ENCODE peak calls at places on chromosomes 6 and 20, in nine cellular contexts. One of them, this sample, is unnamed.

GRCh38 chr6:118679293-118679692 is 27.9 kb upstream of the CEP85L start:
- DNase-seq in EL: peak; percentile 35
- DNase-seq in hypothalamus: no peak
- DNase-seq in OCI-M1: no peak
- DNase-seq in HCEC 1CT: peak; percentile 36
- DNase-seq in upper lobe of right lung: no peak
- DNase-seq in stimulated activated naive B cell treated with anti-CD40 and anti-IgM and Interleukin-4, amounts not matched to agents 10 μg/mL and 1 μg/mL and 100 μg/mL, for 72 hours: no peak
- DNase-seq in RCC 7860: no peak
- DNase-seq in stimulated activated CD8-positive, alpha-beta memory T cell treated with anti-CD3 and anti-CD28 coated beads, Interleukin-2, amount 100 ng/mL, for 48 hours: no peak
- DNase-seq in this sample: no peak

GRCh38 chr20:23361108-23361650 is 803 bp upstream of the GZF1 start:
- DNase-seq in EL: peak; percentile 22
- DNase-seq in hypothalamus: no peak
- DNase-seq in OCI-M1: peak; percentile 72
- DNase-seq in HCEC 1CT: peak; percentile 30
- DNase-seq in upper lobe of right lung: no peak
- DNase-seq in stimulated activated naive B cell treated with anti-CD40 and anti-IgM and Interleukin-4, amounts not matched to agents 10 μg/mL and 1 μg/mL and 100 μg/mL, for 72 hours: no peak
- DNase-seq in RCC 7860: peak; percentile 3
- DNase-seq in stimulated activated CD8-positive, alpha-beta memory T cell treated with anti-CD3 and anti-CD28 coated beads, Interleukin-2, amount 100 ng/mL, for 48 hours: no peak
- DNase-seq in this sample: peak; percentile 36

GRCh38 chr20:44618318-44618731 is 33.2 kb downstream of the ADA start:
- DNase-seq in EL: no peak
- DNase-seq in hypothalamus: no peak
- DNase-seq in OCI-M1: no peak
- DNase-seq in HCEC 1CT: no peak
- DNase-seq in upper lobe of right lung: peak; percentile 66
- DNase-seq in stimulated activated naive B cell treated with anti-CD40 and anti-IgM and Interleukin-4, amounts not matched to agents 10 μg/mL and 1 μg/mL and 100 μg/mL, for 72 hours: no peak
- DNase-seq in RCC 7860: no peak
- DNase-seq in stimulated activated CD8-positive, alpha-beta memory T cell treated with anti-CD3 and anti-CD28 coated beads, Interleukin-2, amount 100 ng/mL, for 48 hours: peak; percentile 11
- DNase-seq in this sample: no peak

GRCh38 chr6:31246051-31246495 is 25.8 kb downstream of the HLA-C start:
- DNase-seq in EL: peak; percentile 86
- DNase-seq in hypothalamus: no peak
- DNase-seq in OCI-M1: no peak
- DNase-seq in HCEC 1CT: peak; percentile 85
- DNase-seq in upper lobe of right lung: no peak
- DNase-seq in stimulated activated naive B cell treated with anti-CD40 and anti-IgM and Interleukin-4, amounts not matched to agents 10 μg/mL and 1 μg/mL and 100 μg/mL, for 72 hours: no peak
- DNase-seq in RCC 7860: peak; percentile 52
- DNase-seq in stimulated activated CD8-positive, alpha-beta memory T cell treated with anti-CD3 and anti-CD28 coated beads, Interleukin-2, amount 100 ng/mL, for 48 hours: no peak
- DNase-seq in this sample: no peak

GRCh38 chr6:34491091-34491430 is 25.2 kb downstream of the PACSIN1 start:
- DNase-seq in EL: peak; percentile 28
- DNase-seq in hypothalamus: no peak
- DNase-seq in OCI-M1: peak; percentile 14
- DNase-seq in HCEC 1CT: peak; percentile 42
- DNase-seq in upper lobe of right lung: peak; percentile 27
- DNase-seq in stimulated activated naive B cell treated with anti-CD40 and anti-IgM and Interleukin-4, amounts not matched to agents 10 μg/mL and 1 μg/mL and 100 μg/mL, for 72 hours: no peak
- DNase-seq in RCC 7860: no peak
- DNase-seq in stimulated activated CD8-positive, alpha-beta memory T cell treated with anti-CD3 and anti-CD28 coated beads, Interleukin-2, amount 100 ng/mL, for 48 hours: no peak
- DNase-seq in this sample: no peak

GRCh38 chr20:45833030-45833882 is at the start of gene SNX21:
- DNase-seq in EL: peak; percentile 95
- DNase-seq in hypothalamus: peak; percentile 59
- DNase-seq in OCI-M1: peak; percentile 44
- DNase-seq in HCEC 1CT: peak; percentile 94
- DNase-seq in upper lobe of right lung: peak; percentile 91
- DNase-seq in stimulated activated naive B cell treated with anti-CD40 and anti-IgM and Interleukin-4, amounts not matched to agents 10 μg/mL and 1 μg/mL and 100 μg/mL, for 72 hours: no peak
- DNase-seq in RCC 7860: peak; percentile 64
- DNase-seq in stimulated activated CD8-positive, alpha-beta memory T cell treated with anti-CD3 and anti-CD28 coated beads, Interleukin-2, amount 100 ng/mL, for 48 hours: no peak
- DNase-seq in this sample: peak; percentile 77

GRCh38 chr20:53074811-53075314 is 102.7 kb downstream of the TSHZ2 start:
- DNase-seq in EL: no peak
- DNase-seq in hypothalamus: no peak
- DNase-seq in OCI-M1: no peak
- DNase-seq in HCEC 1CT: no peak
- DNase-seq in upper lobe of right lung: no peak
- DNase-seq in stimulated activated naive B cell treated with anti-CD40 and anti-IgM and Interleukin-4, amounts not matched to agents 10 μg/mL and 1 μg/mL and 100 μg/mL, for 72 hours: no peak
- DNase-seq in RCC 7860: peak; percentile 23
- DNase-seq in stimulated activated CD8-positive, alpha-beta memory T cell treated with anti-CD3 and anti-CD28 coated beads, Interleukin-2, amount 100 ng/mL, for 48 hours: no peak
- DNase-seq in this sample: no peak

GRCh38 chr6:27136978-27137814 is 110.3 kb upstream of the PRSS16 start:
- DNase-seq in EL: no peak
- DNase-seq in hypothalamus: no peak
- DNase-seq in OCI-M1: peak; percentile 62
- DNase-seq in HCEC 1CT: no peak
- DNase-seq in upper lobe of right lung: no peak
- DNase-seq in stimulated activated naive B cell treated with anti-CD40 and anti-IgM and Interleukin-4, amounts not matched to agents 10 μg/mL and 1 μg/mL and 100 μg/mL, for 72 hours: no peak
- DNase-seq in RCC 7860: no peak
- DNase-seq in stimulated activated CD8-positive, alpha-beta memory T cell treated with anti-CD3 and anti-CD28 coated beads, Interleukin-2, amount 100 ng/mL, for 48 hours: no peak
- DNase-seq in this sample: no peak

GRCh38 chr6:96610019-96610418 is 47.1 kb downstream of the FHL5 start:
- DNase-seq in EL: no peak
- DNase-seq in hypothalamus: no peak
- DNase-seq in OCI-M1: no peak
- DNase-seq in HCEC 1CT: no peak
- DNase-seq in upper lobe of right lung: no peak
- DNase-seq in stimulated activated naive B cell treated with anti-CD40 and anti-IgM and Interleukin-4, amounts not matched to agents 10 μg/mL and 1 μg/mL and 100 μg/mL, for 72 hours: no peak
- DNase-seq in RCC 7860: no peak
- DNase-seq in stimulated activated CD8-positive, alpha-beta memory T cell treated with anti-CD3 and anti-CD28 coated beads, Interleukin-2, amount 100 ng/mL, for 48 hours: no peak
- DNase-seq in this sample: no peak

GRCh38 chr6:143569035-143569434 is 57.5 kb upstream of the FUCA2 start:
- DNase-seq in EL: no peak
- DNase-seq in hypothalamus: no peak
- DNase-seq in OCI-M1: peak; percentile 18
- DNase-seq in HCEC 1CT: peak; percentile 23
- DNase-seq in upper lobe of right lung: no peak
- DNase-seq in stimulated activated naive B cell treated with anti-CD40 and anti-IgM and Interleukin-4, amounts not matched to agents 10 μg/mL and 1 μg/mL and 100 μg/mL, for 72 hours: no peak
- DNase-seq in RCC 7860: no peak
- DNase-seq in stimulated activated CD8-positive, alpha-beta memory T cell treated with anti-CD3 and anti-CD28 coated beads, Interleukin-2, amount 100 ng/mL, for 48 hours: no peak
- DNase-seq in this sample: no peak

GRCh38 chr6:34664270-34664971 is 32.1 kb downstream of the ILRUN start:
- DNase-seq in EL: peak; percentile 49
- DNase-seq in hypothalamus: no peak
- DNase-seq in OCI-M1: peak; percentile 93
- DNase-seq in HCEC 1CT: peak; percentile 65
- DNase-seq in upper lobe of right lung: no peak
- DNase-seq in stimulated activated naive B cell treated with anti-CD40 and anti-IgM and Interleukin-4, amounts not matched to agents 10 μg/mL and 1 μg/mL and 100 μg/mL, for 72 hours: no peak
- DNase-seq in RCC 7860: no peak
- DNase-seq in stimulated activated CD8-positive, alpha-beta memory T cell treated with anti-CD3 and anti-CD28 coated beads, Interleukin-2, amount 100 ng/mL, for 48 hours: no peak
- DNase-seq in this sample: no peak

GRCh38 chr6:40722081-40722480 is 134.9 kb upstream of the LRFN2 start:
- DNase-seq in EL: no peak
- DNase-seq in hypothalamus: no peak
- DNase-seq in OCI-M1: no peak
- DNase-seq in HCEC 1CT: no peak
- DNase-seq in upper lobe of right lung: no peak
- DNase-seq in stimulated activated naive B cell treated with anti-CD40 and anti-IgM and Interleukin-4, amounts not matched to agents 10 μg/mL and 1 μg/mL and 100 μg/mL, for 72 hours: no peak
- DNase-seq in RCC 7860: no peak
- DNase-seq in stimulated activated CD8-positive, alpha-beta memory T cell treated with anti-CD3 and anti-CD28 coated beads, Interleukin-2, amount 100 ng/mL, for 48 hours: no peak
- DNase-seq in this sample: no peak

GRCh38 chr20:61629361-61630239 is 377.5 kb downstream of the CDH4 start:
- DNase-seq in EL: no peak
- DNase-seq in hypothalamus: no peak
- DNase-seq in OCI-M1: no peak
- DNase-seq in HCEC 1CT: no peak
- DNase-seq in upper lobe of right lung: no peak
- DNase-seq in stimulated activated naive B cell treated with anti-CD40 and anti-IgM and Interleukin-4, amounts not matched to agents 10 μg/mL and 1 μg/mL and 100 μg/mL, for 72 hours: no peak
- DNase-seq in RCC 7860: no peak
- DNase-seq in stimulated activated CD8-positive, alpha-beta memory T cell treated with anti-CD3 and anti-CD28 coated beads, Interleukin-2, amount 100 ng/mL, for 48 hours: no peak
- DNase-seq in this sample: no peak

GRCh38 chr6:11845664-11846577 is 67.3 kb upstream of the ADTRP start:
- DNase-seq in EL: no peak
- DNase-seq in hypothalamus: no peak
- DNase-seq in OCI-M1: no peak
- DNase-seq in HCEC 1CT: no peak
- DNase-seq in upper lobe of right lung: no peak
- DNase-seq in stimulated activated naive B cell treated with anti-CD40 and anti-IgM and Interleukin-4, amounts not matched to agents 10 μg/mL and 1 μg/mL and 100 μg/mL, for 72 hours: no peak
- DNase-seq in RCC 7860: no peak
- DNase-seq in stimulated activated CD8-positive, alpha-beta memory T cell treated with anti-CD3 and anti-CD28 coated beads, Interleukin-2, amount 100 ng/mL, for 48 hours: no peak
- DNase-seq in this sample: no peak

GRCh38 chr6:65123516-65123915 is 583.5 kb downstream of the EYS start:
- DNase-seq in EL: no peak
- DNase-seq in hypothalamus: no peak
- DNase-seq in OCI-M1: peak; percentile 84
- DNase-seq in HCEC 1CT: no peak
- DNase-seq in upper lobe of right lung: no peak
- DNase-seq in stimulated activated naive B cell treated with anti-CD40 and anti-IgM and Interleukin-4, amounts not matched to agents 10 μg/mL and 1 μg/mL and 100 μg/mL, for 72 hours: no peak
- DNase-seq in RCC 7860: no peak
- DNase-seq in stimulated activated CD8-positive, alpha-beta memory T cell treated with anti-CD3 and anti-CD28 coated beads, Interleukin-2, amount 100 ng/mL, for 48 hours: no peak
- DNase-seq in this sample: no peak

GRCh38 chr6:121920616-121921015 is 478.8 kb upstream of the HSF2 start:
- DNase-seq in EL: no peak
- DNase-seq in hypothalamus: no peak
- DNase-seq in OCI-M1: no peak
- DNase-seq in HCEC 1CT: no peak
- DNase-seq in upper lobe of right lung: no peak
- DNase-seq in stimulated activated naive B cell treated with anti-CD40 and anti-IgM and Interleukin-4, amounts not matched to agents 10 μg/mL and 1 μg/mL and 100 μg/mL, for 72 hours: no peak
- DNase-seq in RCC 7860: no peak
- DNase-seq in stimulated activated CD8-positive, alpha-beta memory T cell treated with anti-CD3 and anti-CD28 coated beads, Interleukin-2, amount 100 ng/mL, for 48 hours: no peak
- DNase-seq in this sample: peak; percentile 60

GRCh38 chr6:157753291-157753690 is 69.8 kb upstream of the SNX9 start:
- DNase-seq in EL: peak; percentile 43
- DNase-seq in hypothalamus: no peak
- DNase-seq in OCI-M1: no peak
- DNase-seq in HCEC 1CT: no peak
- DNase-seq in upper lobe of right lung: no peak
- DNase-seq in stimulated activated naive B cell treated with anti-CD40 and anti-IgM and Interleukin-4, amounts not matched to agents 10 μg/mL and 1 μg/mL and 100 μg/mL, for 72 hours: no peak
- DNase-seq in RCC 7860: no peak
- DNase-seq in stimulated activated CD8-positive, alpha-beta memory T cell treated with anti-CD3 and anti-CD28 coated beads, Interleukin-2, amount 100 ng/mL, for 48 hours: no peak
- DNase-seq in this sample: no peak

GRCh38 chr6:159808647-159809046 is 8.6 kb downstream of the PNLDC1 start:
- DNase-seq in EL: no peak
- DNase-seq in hypothalamus: no peak
- DNase-seq in OCI-M1: no peak
- DNase-seq in HCEC 1CT: no peak
- DNase-seq in upper lobe of right lung: no peak
- DNase-seq in stimulated activated naive B cell treated with anti-CD40 and anti-IgM and Interleukin-4, amounts not matched to agents 10 μg/mL and 1 μg/mL and 100 μg/mL, for 72 hours: no peak
- DNase-seq in RCC 7860: no peak
- DNase-seq in stimulated activated CD8-positive, alpha-beta memory T cell treated with anti-CD3 and anti-CD28 coated beads, Interleukin-2, amount 100 ng/mL, for 48 hours: no peak
- DNase-seq in this sample: no peak

GRCh38 chr20:14477125-14477524 is 139.7 kb upstream of the FLRT3 start:
- DNase-seq in EL: peak; percentile 62
- DNase-seq in hypothalamus: no peak
- DNase-seq in OCI-M1: no peak
- DNase-seq in HCEC 1CT: peak; percentile 87
- DNase-seq in upper lobe of right lung: no peak
- DNase-seq in stimulated activated naive B cell treated with anti-CD40 and anti-IgM and Interleukin-4, amounts not matched to agents 10 μg/mL and 1 μg/mL and 100 μg/mL, for 72 hours: no peak
- DNase-seq in RCC 7860: peak; percentile 75
- DNase-seq in stimulated activated CD8-positive, alpha-beta memory T cell treated with anti-CD3 and anti-CD28 coated beads, Interleukin-2, amount 100 ng/mL, for 48 hours: no peak
- DNase-seq in this sample: no peak

GRCh38 chr6:122996797-122997520 is 924 bp downstream of the CLVS2 start:
- DNase-seq in EL: no peak
- DNase-seq in hypothalamus: no peak
- DNase-seq in OCI-M1: no peak
- DNase-seq in HCEC 1CT: no peak
- DNase-seq in upper lobe of right lung: no peak
- DNase-seq in stimulated activated naive B cell treated with anti-CD40 and anti-IgM and Interleukin-4, amounts not matched to agents 10 μg/mL and 1 μg/mL and 100 μg/mL, for 72 hours: no peak
- DNase-seq in RCC 7860: no peak
- DNase-seq in stimulated activated CD8-positive, alpha-beta memory T cell treated with anti-CD3 and anti-CD28 coated beads, Interleukin-2, amount 100 ng/mL, for 48 hours: no peak
- DNase-seq in this sample: peak; percentile 69

GRCh38 chr20:58233881-58234528 is 5.6 kb upstream of the ANKRD60 start:
- DNase-seq in EL: peak; percentile 36
- DNase-seq in hypothalamus: no peak
- DNase-seq in OCI-M1: peak; percentile 52
- DNase-seq in HCEC 1CT: no peak
- DNase-seq in upper lobe of right lung: no peak
- DNase-seq in stimulated activated naive B cell treated with anti-CD40 and anti-IgM and Interleukin-4, amounts not matched to agents 10 μg/mL and 1 μg/mL and 100 μg/mL, for 72 hours: peak; percentile 27
- DNase-seq in RCC 7860: no peak
- DNase-seq in stimulated activated CD8-positive, alpha-beta memory T cell treated with anti-CD3 and anti-CD28 coated beads, Interleukin-2, amount 100 ng/mL, for 48 hours: peak; percentile 53
- DNase-seq in this sample: peak; percentile 18

GRCh38 chr6:38030380-38030779 is 210.9 kb downstream of the ZFAND3 start:
- DNase-seq in EL: no peak
- DNase-seq in hypothalamus: no peak
- DNase-seq in OCI-M1: no peak
- DNase-seq in HCEC 1CT: no peak
- DNase-seq in upper lobe of right lung: no peak
- DNase-seq in stimulated activated naive B cell treated with anti-CD40 and anti-IgM and Interleukin-4, amounts not matched to agents 10 μg/mL and 1 μg/mL and 100 μg/mL, for 72 hours: no peak
- DNase-seq in RCC 7860: no peak
- DNase-seq in stimulated activated CD8-positive, alpha-beta memory T cell treated with anti-CD3 and anti-CD28 coated beads, Interleukin-2, amount 100 ng/mL, for 48 hours: no peak
- DNase-seq in this sample: no peak

GRCh38 chr6:133787859-133788505 is 100.9 kb upstream of the TCF21 start:
- DNase-seq in EL: no peak
- DNase-seq in hypothalamus: no peak
- DNase-seq in OCI-M1: no peak
- DNase-seq in HCEC 1CT: no peak
- DNase-seq in upper lobe of right lung: no peak
- DNase-seq in stimulated activated naive B cell treated with anti-CD40 and anti-IgM and Interleukin-4, amounts not matched to agents 10 μg/mL and 1 μg/mL and 100 μg/mL, for 72 hours: no peak
- DNase-seq in RCC 7860: no peak
- DNase-seq in stimulated activated CD8-positive, alpha-beta memory T cell treated with anti-CD3 and anti-CD28 coated beads, Interleukin-2, amount 100 ng/mL, for 48 hours: no peak
- DNase-seq in this sample: no peak

GRCh38 chr20:6169251-6169650 is 46.4 kb upstream of the FERMT1 start:
- DNase-seq in EL: peak; percentile 43
- DNase-seq in hypothalamus: no peak
- DNase-seq in OCI-M1: no peak
- DNase-seq in HCEC 1CT: peak; percentile 33
- DNase-seq in upper lobe of right lung: no peak
- DNase-seq in stimulated activated naive B cell treated with anti-CD40 and anti-IgM and Interleukin-4, amounts not matched to agents 10 μg/mL and 1 μg/mL and 100 μg/mL, for 72 hours: no peak
- DNase-seq in RCC 7860: no peak
- DNase-seq in stimulated activated CD8-positive, alpha-beta memory T cell treated with anti-CD3 and anti-CD28 coated beads, Interleukin-2, amount 100 ng/mL, for 48 hours: no peak
- DNase-seq in this sample: no peak

GRCh38 chr20:1185781-1186334 is 1.1 kb upstream of the TMEM74B start:
- DNase-seq in EL: peak; percentile 44
- DNase-seq in hypothalamus: no peak
- DNase-seq in OCI-M1: peak; percentile 85
- DNase-seq in HCEC 1CT: peak; percentile 22
- DNase-seq in upper lobe of right lung: peak; percentile 76
- DNase-seq in stimulated activated naive B cell treated with anti-CD40 and anti-IgM and Interleukin-4, amounts not matched to agents 10 μg/mL and 1 μg/mL and 100 μg/mL, for 72 hours: peak; percentile 22
- DNase-seq in RCC 7860: no peak
- DNase-seq in stimulated activated CD8-positive, alpha-beta memory T cell treated with anti-CD3 and anti-CD28 coated beads, Interleukin-2, amount 100 ng/mL, for 48 hours: peak; percentile 26
- DNase-seq in this sample: peak; percentile 43

GRCh38 chr6:128111096-128111495 is 210.2 kb upstream of the THEMIS start:
- DNase-seq in EL: no peak
- DNase-seq in hypothalamus: no peak
- DNase-seq in OCI-M1: no peak
- DNase-seq in HCEC 1CT: no peak
- DNase-seq in upper lobe of right lung: no peak
- DNase-seq in stimulated activated naive B cell treated with anti-CD40 and anti-IgM and Interleukin-4, amounts not matched to agents 10 μg/mL and 1 μg/mL and 100 μg/mL, for 72 hours: no peak
- DNase-seq in RCC 7860: no peak
- DNase-seq in stimulated activated CD8-positive, alpha-beta memory T cell treated with anti-CD3 and anti-CD28 coated beads, Interleukin-2, amount 100 ng/mL, for 48 hours: no peak
- DNase-seq in this sample: no peak

GRCh38 chr20:36439040-36439730 is 102.1 kb upstream of the MYL9 start:
- DNase-seq in EL: peak; percentile 60
- DNase-seq in hypothalamus: peak; percentile 33
- DNase-seq in OCI-M1: peak; percentile 76
- DNase-seq in HCEC 1CT: peak; percentile 25
- DNase-seq in upper lobe of right lung: peak; percentile 80
- DNase-seq in stimulated activated naive B cell treated with anti-CD40 and anti-IgM and Interleukin-4, amounts not matched to agents 10 μg/mL and 1 μg/mL and 100 μg/mL, for 72 hours: peak; percentile 59
- DNase-seq in RCC 7860: peak; percentile 20
- DNase-seq in stimulated activated CD8-positive, alpha-beta memory T cell treated with anti-CD3 and anti-CD28 coated beads, Interleukin-2, amount 100 ng/mL, for 48 hours: peak; percentile 65
- DNase-seq in this sample: peak; percentile 76

GRCh38 chr20:1841554-1842140 is 53.6 kb upstream of the SIRPA start:
- DNase-seq in EL: peak; percentile 38
- DNase-seq in hypothalamus: peak; percentile 61
- DNase-seq in OCI-M1: no peak
- DNase-seq in HCEC 1CT: no peak
- DNase-seq in upper lobe of right lung: no peak
- DNase-seq in stimulated activated naive B cell treated with anti-CD40 and anti-IgM and Interleukin-4, amounts not matched to agents 10 μg/mL and 1 μg/mL and 100 μg/mL, for 72 hours: no peak
- DNase-seq in RCC 7860: no peak
- DNase-seq in stimulated activated CD8-positive, alpha-beta memory T cell treated with anti-CD3 and anti-CD28 coated beads, Interleukin-2, amount 100 ng/mL, for 48 hours: no peak
- DNase-seq in this sample: peak; percentile 38

GRCh38 chr6:56549014-56549413 is 93.7 kb downstream of the DST start:
- DNase-seq in EL: no peak
- DNase-seq in hypothalamus: no peak
- DNase-seq in OCI-M1: peak; percentile 75
- DNase-seq in HCEC 1CT: peak; percentile 42
- DNase-seq in upper lobe of right lung: no peak
- DNase-seq in stimulated activated naive B cell treated with anti-CD40 and anti-IgM and Interleukin-4, amounts not matched to agents 10 μg/mL and 1 μg/mL and 100 μg/mL, for 72 hours: no peak
- DNase-seq in RCC 7860: no peak
- DNase-seq in stimulated activated CD8-positive, alpha-beta memory T cell treated with anti-CD3 and anti-CD28 coated beads, Interleukin-2, amount 100 ng/mL, for 48 hours: no peak
- DNase-seq in this sample: no peak

GRCh38 chr20:1648101-1648500 is 9.5 kb downstream of the SIRPG start:
- DNase-seq in EL: no peak
- DNase-seq in hypothalamus: no peak
- DNase-seq in OCI-M1: no peak
- DNase-seq in HCEC 1CT: no peak
- DNase-seq in upper lobe of right lung: no peak
- DNase-seq in stimulated activated naive B cell treated with anti-CD40 and anti-IgM and Interleukin-4, amounts not matched to agents 10 μg/mL and 1 μg/mL and 100 μg/mL, for 72 hours: no peak
- DNase-seq in RCC 7860: no peak
- DNase-seq in stimulated activated CD8-positive, alpha-beta memory T cell treated with anti-CD3 and anti-CD28 coated beads, Interleukin-2, amount 100 ng/mL, for 48 hours: no peak
- DNase-seq in this sample: no peak

GRCh38 chr20:24048014-24048611 is 59.5 kb upstream of the GGTLC1 start:
- DNase-seq in EL: no peak
- DNase-seq in hypothalamus: no peak
- DNase-seq in OCI-M1: no peak
- DNase-seq in HCEC 1CT: no peak
- DNase-seq in upper lobe of right lung: no peak
- DNase-seq in stimulated activated naive B cell treated with anti-CD40 and anti-IgM and Interleukin-4, amounts not matched to agents 10 μg/mL and 1 μg/mL and 100 μg/mL, for 72 hours: no peak
- DNase-seq in RCC 7860: no peak
- DNase-seq in stimulated activated CD8-positive, alpha-beta memory T cell treated with anti-CD3 and anti-CD28 coated beads, Interleukin-2, amount 100 ng/mL, for 48 hours: no peak
- DNase-seq in this sample: no peak